ENCODE peak calls at places on chromosomes 11 and 22, in four cellular contexts. One of them, this sample, is unnamed.

GRCh38 chr11:28132541-28132940 is 24.4 kb downstream of the METTL15 start:
- DNase-seq in GM12878: no peak
- DNase-seq in GM12891: no peak
- DNase-seq in K562: no peak
- DNase-seq in this sample: no peak

GRCh38 chr22:45892681-45893461 is 84.1 kb downstream of the WNT7B start:
- DNase-seq in K562: no peak
- DNase-seq in GM12878: no peak
- DNase-seq in GM12891: no peak
- DNase-seq in this sample: no peak

GRCh38 chr22:47333625-47334024 is 571.2 kb downstream of the TBC1D22A start:
- DNase-seq in GM12891: no peak
- DNase-seq in GM12878: no peak
- DNase-seq in K562: no peak
- DNase-seq in this sample: no peak

GRCh38 chr22:36439481-36440271 is 41.8 kb downstream of the TXN2 start:
- DNase-seq in K562: peak; percentile 63
- DNase-seq in GM12891: no peak
- DNase-seq in GM12878: no peak
- DNase-seq in this sample: no peak

GRCh38 chr11:77093987-77094840 is 8.4 kb upstream of the OMP start:
- DNase-seq in GM12891: no peak
- DNase-seq in K562: no peak
- DNase-seq in GM12878: no peak
- DNase-seq in this sample: no peak

GRCh38 chr22:49324527-49325491 is 502.9 kb downstream of the BRD1 start:
- DNase-seq in K562: no peak
- DNase-seq in GM12891: no peak
- DNase-seq in GM12878: no peak
- DNase-seq in this sample: no peak

GRCh38 chr11:121890377-121890776 is 225.6 kb downstream of the BLID start:
- DNase-seq in K562: no peak
- DNase-seq in GM12878: no peak
- DNase-seq in GM12891: no peak
- DNase-seq in this sample: no peak

GRCh38 chr11:10899542-10899830 is 41.6 kb upstream of the ZBED5 start:
- DNase-seq in GM12891: no peak
- DNase-seq in K562: peak; percentile 89
- DNase-seq in GM12878: no peak
- DNase-seq in this sample: peak; percentile 24

GRCh38 chr11:4025957-4026324 is 68.7 kb upstream of the RRM1 start:
- DNase-seq in GM12878: no peak
- DNase-seq in K562: no peak
- DNase-seq in GM12891: no peak
- DNase-seq in this sample: no peak

GRCh38 chr11:113663567-113663966 is 42.5 kb downstream of the TMPRSS5 start:
- DNase-seq in GM12891: no peak
- DNase-seq in K562: peak; percentile 35
- DNase-seq in GM12878: no peak
- DNase-seq in this sample: no peak

GRCh38 chr11:13316528-13316961 is 39.0 kb downstream of the BMAL1 start:
- DNase-seq in K562: no peak
- DNase-seq in GM12878: no peak
- DNase-seq in GM12891: no peak
- DNase-seq in this sample: no peak

GRCh38 chr22:44188986-44189630 is 8.4 kb downstream of the PARVG start:
- DNase-seq in GM12878: no peak
- DNase-seq in GM12891: no peak
- DNase-seq in K562: no peak
- DNase-seq in this sample: no peak

GRCh38 chr22:23106906-23107367 is 34.9 kb downstream of the RSPH14 start:
- DNase-seq in GM12891: no peak
- DNase-seq in GM12878: no peak
- DNase-seq in K562: peak; percentile 66
- DNase-seq in this sample: no peak

GRCh38 chr11:123300874-123301695 is 106.0 kb upstream of the CLMP start:
- DNase-seq in GM12878: peak; percentile 47
- DNase-seq in K562: no peak
- DNase-seq in GM12891: no peak
- DNase-seq in this sample: no peak

GRCh38 chr11:17658211-17658610 is 61.2 kb upstream of the MYOD1 start:
- DNase-seq in GM12878: no peak
- DNase-seq in K562: no peak
- DNase-seq in GM12891: no peak
- DNase-seq in this sample: no peak

GRCh38 chr11:76615950-76616349 is 54.6 kb downstream of the LRRC32 start:
- DNase-seq in K562: no peak
- DNase-seq in GM12891: no peak
- DNase-seq in GM12878: no peak
- DNase-seq in this sample: no peak

GRCh38 chr11:126140932-126141291 is 70.5 kb downstream of the RPUSD4 start:
- DNase-seq in GM12878: no peak
- DNase-seq in K562: no peak
- DNase-seq in GM12891: no peak
- DNase-seq in this sample: no peak

GRCh38 chr11:111819161-111820058 is 52.0 kb downstream of the ALG9 start:
- DNase-seq in GM12891: no peak
- DNase-seq in GM12878: no peak
- DNase-seq in K562: no peak
- DNase-seq in this sample: peak; percentile 5

GRCh38 chr11:86983071-86983488 is 27.9 kb upstream of the FZD4 start:
- DNase-seq in GM12891: no peak
- DNase-seq in GM12878: no peak
- DNase-seq in K562: no peak
- DNase-seq in this sample: no peak

GRCh38 chr11:86981777-86982540 is 26.8 kb upstream of the FZD4 start:
- DNase-seq in GM12878: no peak
- DNase-seq in GM12891: no peak
- DNase-seq in K562: no peak
- DNase-seq in this sample: no peak

GRCh38 chr11:86988351-86988881 is 33.2 kb upstream of the FZD4 start:
- DNase-seq in GM12891: no peak
- DNase-seq in GM12878: no peak
- DNase-seq in K562: no peak
- DNase-seq in this sample: no peak

GRCh38 chr11:86987687-86988086 is 32.5 kb upstream of the FZD4 start:
- DNase-seq in K562: no peak
- DNase-seq in GM12891: no peak
- DNase-seq in GM12878: no peak
- DNase-seq in this sample: no peak

DNA sequence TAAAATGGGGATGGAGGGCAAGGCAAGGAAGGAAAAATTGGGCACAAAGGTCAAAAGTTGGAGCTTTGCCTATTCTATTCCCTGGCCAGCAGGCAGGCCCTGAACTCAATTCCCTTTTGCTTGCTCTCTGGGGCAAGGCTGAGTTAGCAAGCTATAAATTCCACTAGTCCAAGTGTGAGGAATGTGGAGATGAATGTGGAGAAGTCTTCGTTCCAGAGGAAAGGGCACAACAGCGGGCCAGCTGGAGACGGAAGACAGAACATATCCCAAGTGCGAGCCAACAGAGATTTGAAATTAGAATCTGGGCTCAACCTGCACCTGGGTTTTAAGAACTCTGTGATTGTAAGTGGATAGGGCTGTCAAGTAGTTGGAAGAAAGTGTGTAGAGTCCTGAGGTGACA is 29.5 kb upstream of the FZD4 start:
- DNase-seq in K562: no peak
- DNase-seq in GM12891: no peak
- DNase-seq in GM12878: no peak
- DNase-seq in this sample: no peak
- TF ChIP-seq SPI1 in K562: no peak
- TF ChIP-seq SPI1 in GM12891: no peak
- TF ChIP-seq SPI1 in GM12878: no peak
- TF ChIP-seq SPI1 in this sample: no peak

GRCh38 chr22:42758929-42759629 is 38.4 kb upstream of the A4GALT start:
- DNase-seq in GM12878: no peak
- DNase-seq in K562: no peak
- DNase-seq in GM12891: no peak
- DNase-seq in this sample: no peak

GRCh38 chr22:42757475-42757874 is 36.8 kb upstream of the A4GALT start:
- DNase-seq in GM12891: no peak
- DNase-seq in K562: no peak
- DNase-seq in GM12878: no peak
- DNase-seq in this sample: no peak

GRCh38 chr22:42752230-42752746 is 31.6 kb upstream of the A4GALT start:
- DNase-seq in GM12891: no peak
- DNase-seq in K562: no peak
- DNase-seq in GM12878: no peak
- DNase-seq in this sample: no peak

GRCh38 chr22:42752912-42753311 is 32.2 kb upstream of the A4GALT start:
- DNase-seq in K562: no peak
- DNase-seq in GM12878: peak; percentile 27
- DNase-seq in GM12891: no peak
- DNase-seq in this sample: no peak

GRCh38 chr22:42754658-42755057 is 34.0 kb upstream of the A4GALT start:
- DNase-seq in GM12878: no peak
- DNase-seq in K562: peak; percentile 66
- DNase-seq in GM12891: no peak
- DNase-seq in this sample: no peak
- TF ChIP-seq SPI1 in GM12878: no peak
- TF ChIP-seq SPI1 in K562: no peak
- TF ChIP-seq SPI1 in GM12891: no peak
- TF ChIP-seq SPI1 in this sample: no peak

GRCh38 chr22:19519041-19519926 is 4.9 kb downstream of the CLDN5 start:
- DNase-seq in K562: no peak
- DNase-seq in GM12878: no peak
- DNase-seq in GM12891: no peak
- DNase-seq in this sample: no peak

GRCh38 chr22:19522881-19523239 is 1.4 kb downstream of the CLDN5 start:
- DNase-seq in GM12891: no peak
- DNase-seq in K562: no peak
- DNase-seq in GM12878: no peak
- DNase-seq in this sample: peak; percentile 13

GRCh38 chr22:19522190-19522880 is 1.9 kb downstream of the CLDN5 start:
- DNase-seq in K562: no peak
- DNase-seq in GM12891: no peak
- DNase-seq in GM12878: no peak
- DNase-seq in this sample: no peak

GRCh38 chr22:19520007-19520406 is 4.2 kb downstream of the CLDN5 start:
- DNase-seq in K562: no peak
- DNase-seq in GM12891: no peak
- DNase-seq in GM12878: no peak
- DNase-seq in this sample: no peak

DNA sequence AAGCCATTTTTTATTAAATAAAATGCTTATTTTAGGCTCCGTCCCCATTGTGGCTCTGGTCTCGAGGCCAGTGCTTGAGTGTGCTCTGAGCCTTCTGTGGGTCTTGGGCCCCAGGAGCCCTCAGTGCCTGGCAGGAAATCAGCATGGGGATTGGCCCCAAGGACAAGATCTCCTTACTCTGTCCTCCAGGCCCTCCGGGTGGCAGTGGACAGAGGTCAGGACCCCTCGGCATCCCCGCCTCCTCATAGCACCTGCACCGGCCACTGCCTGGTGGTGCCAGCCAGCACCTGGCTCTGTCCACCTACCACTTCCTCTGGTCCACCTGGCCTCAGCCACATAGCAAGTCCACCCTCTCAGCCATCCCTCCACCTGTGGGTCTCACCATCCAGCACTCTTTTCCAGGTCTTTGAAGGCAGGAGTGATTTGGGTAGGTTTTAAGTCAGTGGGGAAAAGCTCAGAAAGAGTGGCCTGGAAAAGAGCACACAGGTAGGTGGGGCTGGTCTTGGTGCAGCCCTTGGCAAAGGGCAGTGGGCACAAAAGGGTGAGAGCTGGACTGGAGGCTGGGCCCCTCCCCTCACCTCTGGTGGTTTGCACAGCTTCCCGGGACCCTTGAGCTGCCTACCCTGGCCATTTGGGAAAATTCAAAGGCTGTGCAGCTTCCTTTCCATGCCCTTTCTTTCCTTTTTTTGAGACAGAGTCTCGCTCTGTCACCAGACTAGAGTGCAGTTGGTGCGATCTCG is 3.5 kb downstream of the CLDN5 start:
- DNase-seq in GM12891: no peak
- DNase-seq in K562: no peak
- DNase-seq in GM12878: no peak
- DNase-seq in this sample: no peak
- TF ChIP-seq SPI1 in GM12891: no peak
- TF ChIP-seq SPI1 in K562: no peak
- TF ChIP-seq SPI1 in GM12878: no peak
- TF ChIP-seq SPI1 in this sample: no peak

GRCh38 chr11:46808804-46809431 is 37.2 kb downstream of the CKAP5 start:
- DNase-seq in GM12878: no peak
- DNase-seq in K562: peak; percentile 16
- DNase-seq in GM12891: no peak
- DNase-seq in this sample: peak; percentile 45
- TF ChIP-seq SPI1 in GM12878: no peak
- TF ChIP-seq SPI1 in K562: no peak
- TF ChIP-seq SPI1 in GM12891: no peak
- TF ChIP-seq SPI1 in this sample: no peak

GRCh38 chr11:116727990-116728389 is 44.8 kb downstream of the BUD13 start:
- DNase-seq in GM12878: no peak
- DNase-seq in GM12891: no peak
- DNase-seq in K562: no peak
- DNase-seq in this sample: no peak

GRCh38 chr11:116731097-116731761 is 41.6 kb downstream of the BUD13 start:
- DNase-seq in GM12891: no peak
- DNase-seq in GM12878: no peak
- DNase-seq in K562: no peak
- DNase-seq in this sample: no peak

GRCh38 chr11:116730241-116730561 is 42.6 kb downstream of the BUD13 start:
- DNase-seq in K562: no peak
- DNase-seq in GM12891: no peak
- DNase-seq in GM12878: no peak
- DNase-seq in this sample: no peak

GRCh38 chr11:116730568-116730967 is 42.2 kb downstream of the BUD13 start:
- DNase-seq in GM12891: no peak
- DNase-seq in GM12878: no peak
- DNase-seq in K562: no peak
- DNase-seq in this sample: no peak

GRCh38 chr11:116729501-116730240 is 43.1 kb downstream of the BUD13 start:
- DNase-seq in GM12878: no peak
- DNase-seq in GM12891: no peak
- DNase-seq in K562: no peak
- DNase-seq in this sample: no peak
- TF ChIP-seq SPI1 in GM12878: no peak
- TF ChIP-seq SPI1 in GM12891: no peak
- TF ChIP-seq SPI1 in K562: no peak
- TF ChIP-seq SPI1 in this sample: no peak

GRCh38 chr11:60785806-60786361 is 751 bp downstream of the MS4A10 start:
- DNase-seq in GM12891: no peak
- DNase-seq in K562: no peak
- DNase-seq in GM12878: no peak
- DNase-seq in this sample: no peak
- TF ChIP-seq SPI1 in GM12891: no peak
- TF ChIP-seq SPI1 in K562: no peak
- TF ChIP-seq SPI1 in GM12878: no peak
- TF ChIP-seq SPI1 in this sample: no peak

GRCh38 chr22:40654522-40655167 is 18.1 kb upstream of the MRTFA start:
- DNase-seq in GM12891: no peak
- DNase-seq in K562: peak; percentile 32
- DNase-seq in GM12878: no peak
- DNase-seq in this sample: no peak
- TF ChIP-seq SPI1 in GM12891: no peak
- TF ChIP-seq SPI1 in K562: no peak
- TF ChIP-seq SPI1 in GM12878: no peak
- TF ChIP-seq SPI1 in this sample: no peak

This sample was measured in HL-60.